ENCODE peak calls at places on chromosome 13, in four cellular contexts. N is memory B cell, T is neural progenitor cell, O is tibial nerve. D is an unnamed sample.

GRCh38 chr13:34349091-34349722 is 531.3 kb downstream of the RFC3 start:
- DNase-seq in N (no peak), T (no peak), O (peak), D (no peak)

GRCh38 chr13:26255717-26256277 is 1.9 kb downstream of the CDK8 start:
- DNase-seq in N (peak), T (no peak), O (no peak), D (no peak)

GRCh38 chr13:49652691-49653305 is 24.5 kb downstream of the ARL11 start:
- DNase-seq in N (no peak), T (peak), O (peak), D (peak)

GRCh38 chr13:32381539-32381938 is 46.4 kb downstream of the N4BP2L1 start:
- DNase-seq in N (no peak), T (peak), O (peak), D (peak)

GRCh38 chr13:91758724-91759123 is 360.3 kb downstream of the GPC5 start:
- DNase-seq in N (no peak), T (no peak), O (no peak), D (no peak)

GRCh38 chr13:45195421-45195820 is 5.4 kb downstream of the KCTD4 start:
- DNase-seq in N (no peak), T (no peak), O (no peak), D (no peak)

GRCh38 chr13:109160887-109161669 is 531.7 kb downstream of the MYO16 start:
- DNase-seq in N (no peak), T (no peak), O (no peak), D (peak)

GRCh38 chr13:30697177-30697953 is 38.0 kb upstream of the ALOX5AP start:
- DNase-seq in N (no peak), T (no peak), O (no peak), D (no peak)

GRCh38 chr13:33079960-33080359 is 63.7 kb downstream of the KL start:
- DNase-seq in N (no peak), T (no peak), O (no peak), D (no peak)

GRCh38 chr13:44698076-44698475 is 121.9 kb upstream of the TSC22D1 start:
- DNase-seq in N (no peak), T (peak), O (no peak), D (no peak)

GRCh38 chr13:34411881-34412280 is 530.2 kb upstream of the NBEA start:
- DNase-seq in N (no peak), T (no peak), O (no peak), D (no peak)

GRCh38 chr13:92716749-92717148 is 509.9 kb upstream of the GPC6 start:
- DNase-seq in N (no peak), T (no peak), O (peak), D (no peak)

GRCh38 chr13:37755349-37755748 is 114.2 kb downstream of the TRPC4 start:
- DNase-seq in N (no peak), T (no peak), O (no peak), D (no peak)

GRCh38 chr13:45728759-45729158 is 26.6 kb downstream of the CBY2 start:
- DNase-seq in N (no peak), T (peak), O (no peak), D (no peak)

GRCh38 chr13:66212511-66212910 is 1017.6 kb downstream of the PCDH9 start:
- DNase-seq in N (no peak), T (no peak), O (no peak), D (no peak)

GRCh38 chr13:29925457-29925856 is 75.0 kb upstream of the UBL3 start:
- DNase-seq in N (no peak), T (no peak), O (peak), D (no peak)

GRCh38 chr13:60148918-60149317 is 14.8 kb downstream of the DIAPH3 start:
- DNase-seq in N (no peak), T (no peak), O (no peak), D (no peak)

GRCh38 chr13:95243207-95243606 is 58.0 kb downstream of the ABCC4 start:
- DNase-seq in N (no peak), T (no peak), O (no peak), D (no peak)

GRCh38 chr13:108657520-108657919 is 28.1 kb downstream of the MYO16 start:
- DNase-seq in N (no peak), T (no peak), O (no peak), D (no peak)

GRCh38 chr13:48320906-48321510 is 17.5 kb downstream of the RB1 start:
- DNase-seq in N (no peak), T (no peak), O (no peak), D (no peak)

GRCh38 chr13:33003458-33004019 is 12.7 kb upstream of the KL start:
- DNase-seq in N (no peak), T (no peak), O (no peak), D (no peak)

GRCh38 chr13:56352901-56353300 is 787.8 kb upstream of the PRR20A start:
- DNase-seq in N (no peak), T (no peak), O (no peak), D (no peak)

GRCh38 chr13:19927117-19927734 is 31.3 kb upstream of the ZMYM2 start:
- DNase-seq in N (peak), T (peak), O (peak), D (peak)

GRCh38 chr13:102401305-102401704 is 543 bp downstream of the FGF14 start:
- DNase-seq in N (no peak), T (no peak), O (no peak), D (peak)

GRCh38 chr13:36530050-36530789 is 97.9 kb downstream of the CCNA1 start:
- DNase-seq in N (no peak), T (peak), O (no peak), D (no peak)

GRCh38 chr13:97256343-97256783 is 34.2 kb downstream of the MBNL2 start:
- DNase-seq in N (no peak), T (no peak), O (no peak), D (no peak)

GRCh38 chr13:96816261-96816660 is 178.0 kb downstream of the OXGR1 start:
- DNase-seq in N (no peak), T (no peak), O (peak), D (no peak)

GRCh38 chr13:110559429-110559943 is 2.0 kb downstream of the RAB20 start:
- DNase-seq in N (no peak), T (no peak), O (no peak), D (no peak)

GRCh38 chr13:108917581-108917980 is 288.2 kb downstream of the MYO16 start:
- DNase-seq in N (no peak), T (no peak), O (no peak), D (no peak)

GRCh38 chr13:36766295-36766694 is 52.7 kb upstream of the RFXAP start:
- DNase-seq in N (no peak), T (no peak), O (no peak), D (no peak)

GRCh38 chr13:89910166-89910565 is 1437.3 kb upstream of the MIR17HG start:
- DNase-seq in N (no peak), T (no peak), O (no peak), D (no peak)

GRCh38 chr13:96984061-96984508 is 10.2 kb downstream of the OXGR1 start:
- DNase-seq in N (no peak), T (peak), O (peak), D (peak)

GRCh38 chr13:32824671-32825070 is 191.6 kb upstream of the KL start:
- DNase-seq in N (no peak), T (peak), O (no peak), D (no peak)

GRCh38 chr13:50891206-50891605 is 18.4 kb upstream of the RNASEH2B start:
- DNase-seq in N (no peak), T (no peak), O (no peak), D (no peak)

GRCh38 chr13:99218126-99218525 is 17.5 kb downstream of the UBAC2 start:
- DNase-seq in N (no peak), T (no peak), O (no peak), D (no peak)

GRCh38 chr13:80196756-80197155 is 144.2 kb downstream of the SPRY2 start:
- DNase-seq in N (no peak), T (no peak), O (no peak), D (no peak)

GRCh38 chr13:43360911-43361605 is 337.7 kb downstream of the DNAJC15 start:
- DNase-seq in N (no peak), T (no peak), O (no peak), D (no peak)

GRCh38 chr13:34078334-34078999 is 260.5 kb downstream of the RFC3 start:
- DNase-seq in N (no peak), T (no peak), O (no peak), D (no peak)

GRCh38 chr13:35630551-35631275 is 154.2 kb upstream of the MAB21L1 start:
- DNase-seq in N (no peak), T (peak), O (peak), D (no peak)

GRCh38 chr13:50257646-50258045 is 242.4 kb downstream of the KCNRG start:
- DNase-seq in N (no peak), T (no peak), O (no peak), D (no peak)